ENCODE peak calls at places on chromosomes 13 and 19, in five cellular contexts. Y is substantia nigra, D is lung microvascular endothelial cell, R is astrocyte of the spinal cord, V is fibroblast of pulmonary artery. G is an unnamed sample.
A peak's percentile ranks its signal among the peaks of the same experiment; 100 is the strongest.

GRCh38 chr19:45472557-45473365 is 5.0 kb downstream of the FOSB start:
- DNase-seq in V (peak; percentile 36), R (peak; percentile 18), Y (no peak), D (no peak), G (no peak)

GRCh38 chr13:91946498-91947070 is 548.2 kb downstream of the GPC5 start:
- DNase-seq in Y (no peak), D (peak; percentile 4), V (peak; percentile 33), R (peak; percentile 8), G (no peak)

GRCh38 chr19:4453232-4454179 is 4.1 kb downstream of the UBXN6 start:
- DNase-seq in V (no peak), Y (no peak), R (no peak), D (no peak), G (no peak)

GRCh38 chr19:17829855-17830566 is 8.7 kb upstream of the INSL3 start:
- DNase-seq in V (peak; percentile 29), R (peak; percentile 13), Y (no peak), D (no peak), G (peak; percentile 73)

GRCh38 chr19:7751157-7751783 is 3.9 kb upstream of the CD209 start:
- DNase-seq in V (peak; percentile 4), R (no peak), Y (no peak), D (no peak), G (no peak)

GRCh38 chr13:94309997-94310842 is 169.3 kb downstream of the DCT start:
- DNase-seq in Y (no peak), D (peak; percentile 74), V (peak; percentile 94), R (peak; percentile 76), G (no peak)

GRCh38 chr19:3366104-3366760 is at the start of gene NFIC:
- DNase-seq in V (peak; percentile 87), Y (no peak), R (peak; percentile 81), D (peak; percentile 54), G (no peak)

GRCh38 chr19:50921391-50922315 is 10.5 kb upstream of the KLK4 start:
- DNase-seq in Y (no peak), V (no peak), R (no peak), D (no peak), G (no peak)

GRCh38 chr13:80359459-80360297 is 18.8 kb upstream of the SPRY2 start:
- DNase-seq in V (peak; percentile 82), R (no peak), Y (no peak), D (peak; percentile 31), G (no peak)

G was measured in glutamatergic neuron.